ENCODE peak calls at places on chromosomes 11 and 22, in four cellular contexts. F is psoas muscle, X is RWPE1, I is colonic mucosa. Z is an unnamed sample.

GRCh38 chr22:19396934-19397728 is 34.4 kb downstream of the HIRA start:
- DNase-seq in F (no peak), X (no peak), I (no peak), Z (no peak)

GRCh38 chr11:134949121-134949591 is 537.1 kb upstream of the B3GAT1 start:
- DNase-seq in I (no peak), X (peak; percentile 4), F (peak; percentile 62), Z (no peak)

GRCh38 chr11:65590240-65590738 is 5.3 kb downstream of the KCNK7 start:
- DNase-seq in F (peak; percentile 85), I (no peak), X (no peak), Z (no peak)

GRCh38 chr22:26170795-26171194 is 1.5 kb downstream of the SEZ6L start:
- DNase-seq in X (peak; percentile 2), I (no peak), F (no peak), Z (peak; percentile 60)

GRCh38 chr11:22725079-22725478 is 58.7 kb downstream of the GAS2 start:
- DNase-seq in F (no peak), X (no peak), I (no peak), Z (no peak)

GRCh38 chr11:1425439-1425838 is 35.7 kb downstream of the BRSK2 start:
- DNase-seq in X (no peak), I (no peak), F (no peak), Z (no peak)

GRCh38 chr22:50473855-50474671 is 772 bp downstream of the SBF1 start:
- DNase-seq in I (peak; percentile 47), X (no peak), F (no peak), Z (peak; percentile 62)

GRCh38 chr11:1041936-1042608 is 5.6 kb upstream of the MUC6 start:
- DNase-seq in X (no peak), F (peak; percentile 54), I (peak; percentile 69), Z (peak; percentile 40)

GRCh38 chr11:76206327-76207081 is at the start of gene WNT11:
- DNase-seq in X (peak; percentile 38), F (peak; percentile 82), I (peak; percentile 79), Z (peak; percentile 37)

GRCh38 chr11:118609380-118610219 is 2.2 kb downstream of the PHLDB1 start:
- DNase-seq in X (no peak), I (no peak), F (no peak), Z (peak; percentile 72)

GRCh38 chr11:106326087-106326486 is 248.6 kb downstream of the AASDHPPT start:
- DNase-seq in F (no peak), I (no peak), X (no peak), Z (no peak)

GRCh38 chr11:42239102-42239501 is 779.6 kb upstream of the LRRC4C start:
- DNase-seq in I (no peak), X (peak; percentile 19), F (no peak), Z (no peak)

GRCh38 chr11:117900720-117901440 is 24.4 kb upstream of the FXYD6 start:
- DNase-seq in X (peak; percentile 30), F (peak; percentile 16), I (no peak), Z (no peak)

GRCh38 chr11:103920449-103920848 is 116.0 kb upstream of the DDI1 start:
- DNase-seq in F (no peak), X (no peak), I (no peak), Z (no peak)

GRCh38 chr11:2797741-2798361 is 87.7 kb downstream of the CDKN1C start:
- DNase-seq in F (peak; percentile 42), I (peak; percentile 13), X (no peak), Z (peak; percentile 26)

GRCh38 chr11:45921561-45922424 is 663 bp upstream of the LARGE2 start:
- DNase-seq in F (peak; percentile 47), X (no peak), I (peak; percentile 68), Z (peak; percentile 19)

GRCh38 chr11:2891901-2892214 is 6.3 kb upstream of the CDKN1C start:
- DNase-seq in F (no peak), X (no peak), I (peak; percentile 62), Z (no peak)

GRCh38 chr22:46934746-46935491 is 172.5 kb downstream of the TBC1D22A start:
- DNase-seq in F (no peak), I (peak; percentile 25), X (peak; percentile 69), Z (no peak)

GRCh38 chr22:36912694-36913430 is 566 bp upstream of the CSF2RB start:
- DNase-seq in I (no peak), F (no peak), X (no peak), Z (no peak)

GRCh38 chr11:34316347-34317037 is 41.3 kb downstream of the ABTB2 start:
- DNase-seq in I (no peak), X (no peak), F (no peak), Z (no peak)

GRCh38 chr11:66068923-66069714 is 953 bp upstream of the PACS1 start:
- DNase-seq in F (no peak), X (no peak), I (peak; percentile 59), Z (no peak)

GRCh38 chr11:128965485-128965884 is 22.8 kb upstream of the TP53AIP1 start:
- DNase-seq in I (no peak), F (no peak), X (no peak), Z (no peak)

GRCh38 chr11:128967578-128967977 is 24.9 kb upstream of the TP53AIP1 start:
- DNase-seq in I (no peak), X (no peak), F (no peak), Z (no peak)

GRCh38 chr11:128961645-128962044 is 19.0 kb upstream of the TP53AIP1 start:
- DNase-seq in X (no peak), F (no peak), I (no peak), Z (no peak)

GRCh38 chr11:128963744-128964340 is 21.2 kb upstream of the TP53AIP1 start:
- DNase-seq in F (no peak), I (no peak), X (no peak), Z (no peak)

GRCh38 chr11:128964463-128964930 is 21.8 kb upstream of the TP53AIP1 start:
- DNase-seq in I (no peak), X (no peak), F (no peak), Z (no peak)
- H3K27ac ChIP-seq in I (no peak overlapping the region), X (no peak overlapping the region), F (no peak overlapping the region), Z (no peak overlapping the region)

GRCh38 chr11:61380914-61381313 is 11.5 kb upstream of the TMEM216 start:
- DNase-seq in F (no peak), X (no peak), I (no peak), Z (no peak)
- H3K27ac ChIP-seq in F (no peak overlapping the region), X (peak overlapping the region; percentile 100), I (no peak overlapping the region), Z (no peak overlapping the region)

GRCh38 chr11:83195649-83196048 is 2.1 kb downstream of the ANKRD42 start:
- DNase-seq in I (no peak), F (no peak), X (no peak), Z (no peak)

GRCh38 chr11:83192846-83193245 is 666 bp upstream of the ANKRD42 start:
- DNase-seq in F (no peak), I (no peak), X (peak; percentile 7), Z (no peak)

GRCh38 chr11:83194284-83195175 is 1.0 kb downstream of the ANKRD42 start:
- DNase-seq in X (peak; percentile 54), F (peak; percentile 88), I (peak; percentile 68), Z (peak; percentile 48)

GRCh38 chr11:83193315-83194283 is at the start of gene ANKRD42:
- DNase-seq in X (peak; percentile 95), F (peak; percentile 96), I (peak; percentile 95), Z (peak; percentile 91)

GRCh38 chr11:83195176-83195531 is 1.6 kb downstream of the ANKRD42 start:
- DNase-seq in F (no peak), X (no peak), I (no peak), Z (no peak)
- H3K27ac ChIP-seq in F (peak overlapping the region; percentile 88), X (no peak overlapping the region), I (peak overlapping the region; percentile 89), Z (peak overlapping the region; percentile 84)

DNA sequence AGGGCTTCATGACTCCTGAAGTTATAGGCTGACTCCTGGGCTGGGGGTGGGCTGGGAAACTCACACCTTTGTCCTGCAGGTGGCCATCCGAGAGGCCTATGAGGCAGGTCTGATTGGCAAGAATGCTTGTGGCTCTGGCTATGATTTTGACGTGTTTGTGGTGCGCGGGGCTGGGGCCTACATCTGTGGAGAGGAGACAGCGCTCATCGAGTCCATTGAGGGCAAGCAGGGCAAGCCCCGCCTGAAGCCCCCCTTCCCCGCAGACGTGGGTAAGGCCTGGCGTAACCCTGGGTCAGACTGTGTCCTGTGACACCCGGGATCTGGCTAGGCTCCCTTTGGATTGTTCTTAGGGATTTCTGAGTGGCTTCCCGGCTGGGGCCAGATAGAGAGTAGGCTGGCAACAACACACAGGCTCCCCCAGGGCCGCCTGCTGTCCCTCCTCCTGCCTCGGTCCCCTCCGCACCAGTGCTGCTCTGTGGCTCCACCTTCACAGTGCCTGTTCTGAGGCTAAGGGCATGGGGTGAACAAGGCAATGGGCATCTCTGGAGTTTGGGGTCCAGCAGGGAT is 3.6 kb downstream of the NDUFV1 start:
- DNase-seq in F (peak; percentile 45), X (no peak), I (no peak), Z (no peak)
- H3K27ac ChIP-seq in F (no peak overlapping the region), X (peak overlapping the region; percentile 15), I (no peak overlapping the region), Z (no peak overlapping the region)

GRCh38 chr11:122807731-122808485 is 30.4 kb upstream of the CRTAM start:
- DNase-seq in I (no peak), X (no peak), F (no peak), Z (no peak)
- H3K27ac ChIP-seq in I (no peak overlapping the region), X (no peak overlapping the region), F (peak overlapping the region; percentile 36), Z (peak overlapping the region; percentile 15)